ENCODE peak calls at places on chromosomes 4 and X, in seven cellular contexts. F is left ventricle myocardium inferior; D is mucosa of descending colon; L is sigmoid colon; P is Jurkat, Clone E6-1; M is stimulated activated CD4-positive, alpha-beta T cell treated with anti-CD3 and anti-CD28 coated beads, TNF-alpha, amount 100 ng/mL, for 48 hours; H is COR-L47. K is an unnamed sample.

GRCh38 chr4:140993969-140994459 is 139.3 kb downstream of the RNF150 start:
- DNase-seq in F (no peak), D (no peak), L (no peak), P (no peak), M (no peak), H (no peak), K (no peak)

GRCh38 chr4:125547842-125548241 is 233.1 kb downstream of the FAT4 start:
- DNase-seq in F (no peak), D (no peak), L (no peak), P (no peak), M (no peak), H (no peak), K (no peak)

GRCh38 chr4:82293304-82293703 is 80.5 kb downstream of the HNRNPD start:
- DNase-seq in F (no peak), D (no peak), L (no peak), P (peak), M (no peak), H (no peak), K (peak)

GRCh38 chrX:81257817-81258216 is 55.9 kb downstream of the SH3BGRL start:
- DNase-seq in F (no peak), D (no peak), L (no peak), P (no peak), M (no peak), H (no peak), K (no peak)

GRCh38 chr4:27289704-27290103 is 429.1 kb downstream of the STIM2 start:
- DNase-seq in F (no peak), D (no peak), L (no peak), P (no peak), M (no peak), H (no peak), K (no peak)

GRCh38 chrX:39857780-39858179 is 240.0 kb downstream of the BCOR start:
- DNase-seq in F (no peak), D (no peak), L (no peak), P (no peak), M (peak), H (no peak), K (no peak)

GRCh38 chr4:10082459-10083272 is 33.9 kb downstream of the WDR1 start:
- DNase-seq in F (peak), D (peak), L (peak), P (no peak), M (no peak), H (no peak), K (no peak)

GRCh38 chrX:8738588-8739189 is 6.8 kb upstream of the ANOS1 start:
- DNase-seq in F (no peak), D (no peak), L (no peak), P (peak), M (no peak), H (peak), K (no peak)

GRCh38 chrX:153693216-153694086 is 5.7 kb downstream of the SLC6A8 start:
- DNase-seq in F (no peak), D (no peak), L (no peak), P (no peak), M (no peak), H (no peak), K (no peak)

GRCh38 chr4:188934320-188934975 is 795.2 kb downstream of the TRIML1 start:
- DNase-seq in F (no peak), D (no peak), L (no peak), P (no peak), M (no peak), H (no peak), K (no peak)

GRCh38 chr4:171676555-171677215 is 136.5 kb upstream of the GALNTL6 start:
- DNase-seq in F (no peak), D (no peak), L (no peak), P (peak), M (no peak), H (no peak), K (no peak)

GRCh38 chr4:22969314-22969896 is 276.7 kb downstream of the GBA3 start:
- DNase-seq in F (no peak), D (no peak), L (no peak), P (no peak), M (no peak), H (no peak), K (no peak)

GRCh38 chrX:253451-254297 is 27.5 kb upstream of the PLCXD1 start:
- DNase-seq in F (no peak), D (no peak), L (peak), P (no peak), M (no peak), H (no peak), K (no peak)

GRCh38 chr4:85919488-85919887 is 440.4 kb downstream of the MAPK10 start:
- DNase-seq in F (no peak), D (no peak), L (no peak), P (no peak), M (no peak), H (peak), K (no peak)

GRCh38 chr4:140005699-140006098 is 148.3 kb downstream of the MAML3 start:
- DNase-seq in F (no peak), D (no peak), L (no peak), P (no peak), M (no peak), H (peak), K (no peak)

GRCh38 chr4:78779280-78779679 is 3.1 kb downstream of the BMP2K start:
- DNase-seq in F (no peak), D (no peak), L (no peak), P (no peak), M (no peak), H (no peak), K (no peak)

GRCh38 chr4:157992038-157992706 is 180.7 kb downstream of the GASK1B start:
- DNase-seq in F (no peak), D (no peak), L (no peak), P (peak), M (no peak), H (peak), K (peak)

GRCh38 chr4:99856166-99856565 is 38.1 kb downstream of the LAMTOR3 start:
- DNase-seq in F (no peak), D (no peak), L (no peak), P (no peak), M (no peak), H (no peak), K (peak)

GRCh38 chr4:36278789-36279188 is 2.6 kb upstream of the DTHD1 start:
- DNase-seq in F (no peak), D (no peak), L (no peak), P (no peak), M (no peak), H (no peak), K (no peak)

GRCh38 chrX:149962859-149963757 is 24.8 kb upstream of the EOLA2 start:
- DNase-seq in F (no peak), D (no peak), L (no peak), P (peak), M (no peak), H (peak), K (no peak)

GRCh38 chr4:183153190-183153916 is 54.3 kb downstream of the WWC2 start:
- DNase-seq in F (no peak), D (no peak), L (no peak), P (no peak), M (no peak), H (no peak), K (no peak)

GRCh38 chr4:39451423-39452023 is 7.2 kb downstream of the RPL9 start:
- DNase-seq in F (no peak), D (no peak), L (no peak), P (no peak), M (no peak), H (no peak), K (no peak)

GRCh38 chrX:734411-734810 is 103.8 kb downstream of the SHOX start:
- DNase-seq in F (no peak), D (no peak), L (peak), P (no peak), M (no peak), H (no peak), K (no peak)

GRCh38 chr4:3311095-3311372 is 18.2 kb downstream of the RGS12 start:
- DNase-seq in F (no peak), D (no peak), L (no peak), P (no peak), M (no peak), H (no peak), K (no peak)

GRCh38 chrX:68018248-68019203 is 414.8 kb downstream of the OPHN1 start:
- DNase-seq in F (no peak), D (peak), L (no peak), P (no peak), M (no peak), H (no peak), K (no peak)

GRCh38 chrX:39935414-39936064 is 162.2 kb downstream of the BCOR start:
- DNase-seq in F (no peak), D (no peak), L (no peak), P (no peak), M (no peak), H (no peak), K (no peak)

GRCh38 chrX:108270280-108270679 is 167.9 kb downstream of the COL4A6 start:
- DNase-seq in F (no peak), D (no peak), L (no peak), P (no peak), M (no peak), H (no peak), K (no peak)

GRCh38 chr4:90602728-90603127 is 475.5 kb downstream of the CCSER1 start:
- DNase-seq in F (no peak), D (no peak), L (no peak), P (no peak), M (no peak), H (no peak), K (no peak)

K was measured in SIG-M5.